ENCODE peak calls at places on chromosomes 7 and 10, in eight cellular contexts. Z is AG04449, U is AG10803, F is epithelial cell of esophagus, D is neural crest cell, E is suprapubic skin, S is mesothelial cell of epicardium, A is endothelial cell. P is an unnamed sample.

GRCh38 chr10:114881462-114881861 is 56.5 kb upstream of the TRUB1 start:
- DNase-seq in Z (peak; percentile 16), U (peak; percentile 20), F (no peak), D (no peak), E (no peak), S (no peak), A (no peak), P (no peak)

GRCh38 chr10:33136271-33136670 is 178.2 kb upstream of the ITGB1 start:
- DNase-seq in Z (no peak), U (peak; percentile 80), F (peak; percentile 87), D (no peak), E (peak; percentile 45), S (no peak), A (no peak), P (no peak)

GRCh38 chr7:1532456-1533254 is 2.2 kb downstream of the MAFK start:
- DNase-seq in Z (peak; percentile 63), U (peak; percentile 88), F (peak; percentile 96), D (no peak), E (peak; percentile 92), S (no peak), A (no peak), P (no peak)

GRCh38 chr10:72928798-72929197 is 25.8 kb downstream of the PLA2G12B start:
- DNase-seq in Z (no peak), U (no peak), F (no peak), D (no peak), E (no peak), S (no peak), A (no peak), P (no peak)

GRCh38 chr7:27424231-27424630 is 181.6 kb downstream of the EVX1 start:
- DNase-seq in Z (no peak), U (no peak), F (peak; percentile 79), D (no peak), E (no peak), S (no peak), A (no peak), P (no peak)

GRCh38 chr7:157771-158251 is 34.6 kb upstream of the FAM20C start:
- DNase-seq in Z (no peak), U (no peak), F (no peak), D (no peak), E (no peak), S (no peak), A (no peak), P (no peak)

GRCh38 chr7:76002139-76002538 is 7.7 kb upstream of the TMEM120A start:
- DNase-seq in Z (no peak), U (no peak), F (no peak), D (no peak), E (no peak), S (no peak), A (no peak), P (no peak)

GRCh38 chr10:70462349-70462984 is 16.1 kb upstream of the PALD1 start:
- DNase-seq in Z (no peak), U (peak; percentile 29), F (no peak), D (no peak), E (no peak), S (no peak), A (no peak), P (no peak)

GRCh38 chr10:14947268-14947667 is 6.6 kb downstream of the DCLRE1C start:
- DNase-seq in Z (no peak), U (no peak), F (no peak), D (no peak), E (no peak), S (no peak), A (no peak), P (no peak)

GRCh38 chr7:17021205-17021604 is 139.4 kb upstream of the AGR3 start:
- DNase-seq in Z (no peak), U (peak; percentile 70), F (peak; percentile 94), D (no peak), E (no peak), S (no peak), A (no peak), P (no peak)

GRCh38 chr7:55546826-55547225 is 25.5 kb downstream of the VOPP1 start:
- DNase-seq in Z (peak; percentile 47), U (peak; percentile 81), F (peak; percentile 94), D (no peak), E (no peak), S (no peak), A (no peak), P (peak; percentile 48)

GRCh38 chr7:88337556-88337955 is 30.9 kb upstream of the STEAP4 start:
- DNase-seq in Z (no peak), U (peak; percentile 6), F (peak; percentile 75), D (no peak), E (no peak), S (no peak), A (no peak), P (no peak)

GRCh38 chr10:119667562-119668328 is 16.6 kb downstream of the BAG3 start:
- DNase-seq in Z (peak; percentile 79), U (peak; percentile 98), F (peak; percentile 96), D (peak; percentile 26), E (no peak), S (no peak), A (no peak), P (no peak)

GRCh38 chr7:152336754-152337368 is 98.9 kb downstream of the KMT2C start:
- DNase-seq in Z (no peak), U (peak; percentile 56), F (peak; percentile 56), D (peak; percentile 10), E (no peak), S (no peak), A (peak; percentile 22), P (no peak)

GRCh38 chr7:27155816-27156507 is 513 bp downstream of the HOXA7 start:
- DNase-seq in Z (no peak), U (peak; percentile 45), F (peak; percentile 32), D (no peak), E (peak; percentile 82), S (peak; percentile 64), A (no peak), P (no peak)

GRCh38 chr10:69893271-69893900 is 91.7 kb downstream of the COL13A1 start:
- DNase-seq in Z (no peak), U (no peak), F (no peak), D (no peak), E (no peak), S (no peak), A (no peak), P (no peak)

GRCh38 chr10:79981673-79982485 is 33.0 kb upstream of the SFTPD start:
- DNase-seq in Z (no peak), U (peak; percentile 35), F (peak; percentile 74), D (peak; percentile 41), E (no peak), S (peak; percentile 73), A (peak; percentile 43), P (no peak)

GRCh38 chr10:29613791-29614190 is 21.0 kb downstream of the SVIL start:
- DNase-seq in Z (no peak), U (no peak), F (no peak), D (no peak), E (no peak), S (no peak), A (no peak), P (no peak)

GRCh38 chr10:29610876-29611647 is 23.7 kb downstream of the SVIL start:
- DNase-seq in Z (no peak), U (no peak), F (no peak), D (no peak), E (no peak), S (no peak), A (no peak), P (no peak)

GRCh38 chr10:29612657-29613056 is 22.1 kb downstream of the SVIL start:
- DNase-seq in Z (no peak), U (no peak), F (no peak), D (no peak), E (no peak), S (no peak), A (no peak), P (no peak)

GRCh38 chr10:29609696-29610095 is 25.1 kb downstream of the SVIL start:
- DNase-seq in Z (no peak), U (no peak), F (no peak), D (no peak), E (peak; percentile 64), S (no peak), A (no peak), P (no peak)

DNA sequence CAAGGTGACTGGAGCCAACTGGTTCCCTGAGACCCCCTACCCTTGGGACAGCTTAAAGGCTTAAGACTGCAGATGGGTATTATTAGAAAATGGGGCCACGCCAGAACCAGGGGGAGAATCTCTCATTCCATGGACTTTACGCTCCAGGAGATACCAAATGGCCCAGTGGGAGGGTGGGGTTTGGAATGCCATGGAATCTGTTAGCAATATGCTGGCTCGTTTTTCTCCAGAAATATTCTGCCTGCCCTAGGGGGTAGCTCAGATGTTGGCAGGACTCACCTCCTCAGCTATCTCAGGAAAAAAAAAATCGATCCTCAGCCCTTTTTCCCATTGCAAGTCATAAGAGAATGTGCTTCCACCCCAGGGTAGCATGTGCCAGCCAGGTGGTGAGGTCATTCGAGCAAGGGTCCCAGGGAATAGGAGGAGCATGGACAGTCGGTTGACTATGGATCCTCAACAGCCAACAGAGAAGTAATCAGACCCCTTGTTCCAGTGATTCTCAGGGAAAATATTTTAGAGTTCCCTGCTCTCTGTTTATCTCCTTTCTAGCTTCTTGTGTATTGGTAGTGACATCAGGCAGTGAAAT is 22.9 kb downstream of the SVIL start:
- DNase-seq in Z (no peak), U (peak; percentile 22), F (no peak), D (no peak), E (no peak), S (no peak), A (no peak), P (no peak)
- TF ChIP-seq CTCF in Z (no peak), U (no peak), F (no peak), D (no peak), E (no peak), S (no peak), A (no peak), P (no peak)

DNA sequence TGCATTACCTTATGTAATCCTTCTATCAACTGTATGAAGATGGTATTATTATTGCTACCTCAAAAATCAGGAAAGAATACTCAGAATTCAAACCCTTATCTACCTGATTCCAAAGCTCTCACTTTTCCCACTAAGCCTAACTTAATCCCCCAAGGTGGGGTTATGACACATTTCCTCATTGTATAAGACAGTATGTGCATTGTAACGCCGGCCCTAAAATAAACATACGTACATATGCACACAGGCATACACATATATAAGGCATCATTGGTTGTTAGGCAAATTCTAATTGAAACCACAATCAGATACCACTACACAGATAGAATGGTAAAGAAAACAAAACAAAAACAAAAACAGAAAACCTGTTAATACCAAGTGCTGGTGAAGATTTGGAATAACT is 556.5 kb downstream of the INHBA start:
- DNase-seq in Z (no peak), U (no peak), F (peak; percentile 63), D (no peak), E (no peak), S (no peak), A (no peak), P (no peak)
- TF ChIP-seq CTCF in Z (no peak), U (no peak), F (no peak), D (no peak), E (no peak), S (no peak), A (no peak), P (no peak)

GRCh38 chr7:95190515-95190914 is 133.8 kb downstream of the PON1 start:
- DNase-seq in Z (no peak), U (peak; percentile 11), F (peak; percentile 9), D (no peak), E (no peak), S (no peak), A (no peak), P (no peak)
- TF ChIP-seq CTCF in Z (no peak), U (peak; percentile 28), F (peak; percentile 21), D (no peak), E (no peak), S (no peak), A (no peak), P (no peak)

GRCh38 chr7:44764665-44765578 is 16.3 kb downstream of the ZMIZ2 start:
- DNase-seq in Z (no peak), U (no peak), F (no peak), D (no peak), E (no peak), S (no peak), A (no peak), P (no peak)
- TF ChIP-seq CTCF in Z (no peak), U (no peak), F (no peak), D (peak; percentile 17), E (no peak), S (no peak), A (no peak), P (no peak)